ENCODE peak calls at places on chromosomes 4 and X, in ten cellular contexts. P, D, H, U, E, T, L, G, V and J are unnamed samples.

GRCh38 chr4:95651891-95652290 is 103.1 kb upstream of the UNC5C start:
- DNase-seq in P (no peak), D (no peak), H (no peak), U (no peak), E (no peak), T (no peak), L (no peak), G (no peak), V (no peak), J (no peak)

GRCh38 chr4:56656346-56656643 is 24.8 kb downstream of the HOPX start:
- DNase-seq in P (peak), D (no peak), H (peak), U (peak), E (peak), T (no peak), L (peak), G (no peak), V (peak), J (no peak)

GRCh38 chr4:20253272-20253798 is 1.6 kb downstream of the SLIT2 start:
- DNase-seq in P (peak), D (no peak), H (no peak), U (peak), E (peak), T (no peak), L (no peak), G (no peak), V (peak), J (no peak)

GRCh38 chr4:150217192-150217591 is 138.9 kb downstream of the DCLK2 start:
- DNase-seq in P (no peak), D (no peak), H (no peak), U (no peak), E (no peak), T (no peak), L (no peak), G (peak), V (no peak), J (no peak)

GRCh38 chr4:73606465-73606974 is 13.7 kb downstream of the RASSF6 start:
- DNase-seq in P (no peak), D (no peak), H (no peak), U (no peak), E (peak), T (no peak), L (no peak), G (peak), V (no peak), J (no peak)

GRCh38 chrX:133685806-133686205 is 270.5 kb upstream of the GPC4 start:
- DNase-seq in P (no peak), D (no peak), H (no peak), U (peak), E (no peak), T (no peak), L (no peak), G (no peak), V (no peak), J (no peak)

GRCh38 chr4:15794432-15794831 is 16.3 kb downstream of the CD38 start:
- DNase-seq in P (no peak), D (no peak), H (no peak), U (no peak), E (no peak), T (no peak), L (no peak), G (no peak), V (no peak), J (no peak)

GRCh38 chr4:140884431-140885058 is 128.4 kb upstream of the TBC1D9 start:
- DNase-seq in P (no peak), D (peak), H (no peak), U (no peak), E (peak), T (no peak), L (no peak), G (peak), V (peak), J (no peak)

GRCh38 chr4:144696376-144696775 is 50.4 kb downstream of the HHIP start:
- DNase-seq in P (no peak), D (no peak), H (no peak), U (no peak), E (no peak), T (no peak), L (no peak), G (no peak), V (no peak), J (no peak)

GRCh38 chrX:112081781-112082482 is 644 bp downstream of the TRPC5 start:
- DNase-seq in P (no peak), D (no peak), H (no peak), U (no peak), E (no peak), T (no peak), L (no peak), G (no peak), V (no peak), J (no peak)

GRCh38 chr4:6920174-6920573 is 10.5 kb downstream of the TBC1D14 start:
- DNase-seq in P (no peak), D (no peak), H (no peak), U (no peak), E (no peak), T (no peak), L (no peak), G (no peak), V (no peak), J (no peak)

GRCh38 chrX:115047181-115047580 is 29.8 kb upstream of the IL13RA2 start:
- DNase-seq in P (no peak), D (no peak), H (no peak), U (no peak), E (no peak), T (no peak), L (no peak), G (no peak), V (no peak), J (no peak)

GRCh38 chr4:137213372-137214173 is 318.7 kb downstream of the PCDH18 start:
- DNase-seq in P (no peak), D (no peak), H (no peak), U (no peak), E (no peak), T (no peak), L (no peak), G (no peak), V (no peak), J (no peak)

GRCh38 chrX:123648028-123648810 is 84.6 kb downstream of the THOC2 start:
- DNase-seq in P (no peak), D (peak), H (no peak), U (no peak), E (no peak), T (no peak), L (no peak), G (no peak), V (peak), J (no peak)

GRCh38 chrX:45769919-45770582 is 569.4 kb upstream of the DIPK2B start:
- DNase-seq in P (peak), D (peak), H (peak), U (peak), E (peak), T (peak), L (peak), G (no peak), V (peak), J (peak)

GRCh38 chr4:2482693-2483092 is 13.8 kb downstream of the RNF4 start:
- DNase-seq in P (peak), D (no peak), H (peak), U (no peak), E (peak), T (no peak), L (peak), G (peak), V (peak), J (no peak)

GRCh38 chr4:94995684-94996394 is 238.1 kb downstream of the BMPR1B start:
- DNase-seq in P (peak), D (no peak), H (no peak), U (no peak), E (no peak), T (no peak), L (no peak), G (no peak), V (peak), J (no peak)

GRCh38 chr4:2497931-2498330 is 29.0 kb downstream of the RNF4 start:
- DNase-seq in P (no peak), D (no peak), H (no peak), U (no peak), E (peak), T (no peak), L (no peak), G (peak), V (no peak), J (peak)

GRCh38 chr4:112234952-112235609 is 3.5 kb downstream of the AP1AR start:
- DNase-seq in P (no peak), D (peak), H (no peak), U (no peak), E (peak), T (peak), L (no peak), G (peak), V (peak), J (peak)

GRCh38 chr4:1288786-1289185 is 905 bp upstream of the MAEA start:
- DNase-seq in P (no peak), D (no peak), H (no peak), U (no peak), E (no peak), T (no peak), L (no peak), G (no peak), V (no peak), J (no peak)

GRCh38 chr4:120808475-120809141 is 113.9 kb downstream of the PRDM5 start:
- DNase-seq in P (no peak), D (no peak), H (no peak), U (no peak), E (no peak), T (no peak), L (no peak), G (no peak), V (no peak), J (no peak)

GRCh38 chrX:31227250-31227649 is 155.4 kb upstream of the FTHL17 start:
- DNase-seq in P (no peak), D (no peak), H (no peak), U (no peak), E (no peak), T (no peak), L (no peak), G (no peak), V (no peak), J (no peak)

GRCh38 chr4:8157944-8158709 is 486 bp downstream of the ABLIM2 start:
- DNase-seq in P (no peak), D (no peak), H (no peak), U (no peak), E (no peak), T (no peak), L (no peak), G (no peak), V (no peak), J (no peak)

GRCh38 chr4:140152015-140152703 is 1.8 kb downstream of the MAML3 start:
- DNase-seq in P (peak), D (peak), H (peak), U (peak), E (peak), T (no peak), L (peak), G (peak), V (peak), J (peak)

GRCh38 chr4:137703225-137703624 is 170.9 kb upstream of the PCDH18 start:
- DNase-seq in P (no peak), D (no peak), H (no peak), U (no peak), E (no peak), T (no peak), L (no peak), G (no peak), V (no peak), J (no peak)

GRCh38 chr4:37627263-37627662 is 58.9 kb downstream of the RELL1 start:
- DNase-seq in P (no peak), D (no peak), H (no peak), U (no peak), E (no peak), T (no peak), L (no peak), G (no peak), V (no peak), J (no peak)

GRCh38 chr4:175947117-175947722 is 118.4 kb upstream of the WDR17 start:
- DNase-seq in P (no peak), D (no peak), H (no peak), U (no peak), E (no peak), T (no peak), L (no peak), G (peak), V (no peak), J (no peak)

GRCh38 chr4:40490481-40490880 is 139.2 kb downstream of the RBM47 start:
- DNase-seq in P (no peak), D (no peak), H (no peak), U (no peak), E (no peak), T (no peak), L (no peak), G (no peak), V (no peak), J (no peak)

GRCh38 chr4:972651-973424 is 531 bp downstream of the DGKQ start:
- DNase-seq in P (peak), D (peak), H (peak), U (peak), E (peak), T (no peak), L (peak), G (peak), V (no peak), J (no peak)

GRCh38 chr4:145580906-145581305 is 38.3 kb upstream of the MMAA start:
- DNase-seq in P (no peak), D (no peak), H (no peak), U (no peak), E (no peak), T (no peak), L (no peak), G (no peak), V (no peak), J (no peak)

GRCh38 chr4:101862595-101862994 is 72.1 kb downstream of the BANK1 start:
- DNase-seq in P (no peak), D (no peak), H (no peak), U (no peak), E (no peak), T (no peak), L (no peak), G (no peak), V (no peak), J (no peak)

GRCh38 chr4:84498203-84499026 is 677 bp downstream of the NKX6-1 start:
- DNase-seq in P (peak), D (peak), H (no peak), U (no peak), E (no peak), T (no peak), L (peak), G (no peak), V (no peak), J (no peak)

GRCh38 chr4:147749811-147750321 is 18.0 kb downstream of the ARHGAP10 start:
- DNase-seq in P (no peak), D (no peak), H (no peak), U (no peak), E (peak), T (no peak), L (no peak), G (no peak), V (no peak), J (no peak)

GRCh38 chr4:99404595-99405287 is 30.4 kb downstream of the ADH7 start:
- DNase-seq in P (peak), D (peak), H (no peak), U (no peak), E (peak), T (no peak), L (no peak), G (no peak), V (no peak), J (no peak)

GRCh38 chr4:38678078-38678477 is 14.1 kb downstream of the KLF3 start:
- DNase-seq in P (no peak), D (no peak), H (no peak), U (no peak), E (no peak), T (no peak), L (no peak), G (no peak), V (no peak), J (no peak)

GRCh38 chrX:72685810-72686465 is 28.2 kb downstream of the PHKA1 start:
- DNase-seq in P (no peak), D (peak), H (no peak), U (no peak), E (no peak), T (no peak), L (no peak), G (no peak), V (no peak), J (no peak)

GRCh38 chr4:152564336-152564735 is 28.4 kb upstream of the FBXW7 start:
- DNase-seq in P (no peak), D (no peak), H (no peak), U (no peak), E (no peak), T (no peak), L (no peak), G (no peak), V (no peak), J (no peak)

GRCh38 chrX:13780868-13781427 is 35.9 kb downstream of the GPM6B start:
- DNase-seq in P (no peak), D (no peak), H (no peak), U (no peak), E (no peak), T (no peak), L (no peak), G (no peak), V (no peak), J (no peak)

GRCh38 chr4:17788956-17789355 is 7.5 kb upstream of the FAM184B start:
- DNase-seq in P (no peak), D (no peak), H (no peak), U (no peak), E (no peak), T (no peak), L (no peak), G (no peak), V (no peak), J (no peak)

GRCh38 chr4:17781831-17782287 is 438 bp upstream of the FAM184B start:
- DNase-seq in P (no peak), D (no peak), H (no peak), U (no peak), E (no peak), T (no peak), L (no peak), G (no peak), V (no peak), J (no peak)

GRCh38 chr4:17786567-17786966 is 5.1 kb upstream of the FAM184B start:
- DNase-seq in P (no peak), D (no peak), H (no peak), U (no peak), E (no peak), T (no peak), L (no peak), G (peak), V (no peak), J (no peak)

GRCh38 chr4:17787315-17787714 is 5.9 kb upstream of the FAM184B start:
- DNase-seq in P (no peak), D (no peak), H (no peak), U (no peak), E (no peak), T (no peak), L (no peak), G (no peak), V (no peak), J (no peak)

GRCh38 chr4:17785858-17786257 is 4.4 kb upstream of the FAM184B start:
- DNase-seq in P (no peak), D (no peak), H (no peak), U (no peak), E (no peak), T (no peak), L (no peak), G (no peak), V (no peak), J (no peak)
- TF ChIP-seq CTCF in P (no peak), D (no peak), H (no peak), U (no peak), E (peak), T (no peak), L (no peak), G (peak), V (no peak), J (no peak)

GRCh38 chrX:12080265-12080664 is 58.0 kb upstream of the FRMPD4 start:
- DNase-seq in P (no peak), D (peak), H (no peak), U (no peak), E (peak), T (no peak), L (no peak), G (peak), V (peak), J (no peak)
- TF ChIP-seq CTCF in P (peak), D (peak), H (peak), U (peak), E (peak), T (no peak), L (no peak), G (peak), V (peak), J (peak)

GRCh38 chrX:40169193-40170086 is 71.7 kb upstream of the BCOR start:
- DNase-seq in P (peak), D (peak), H (no peak), U (no peak), E (peak), T (no peak), L (peak), G (peak), V (peak), J (peak)
- TF ChIP-seq CTCF in P (no peak), D (peak), H (peak), U (peak), E (peak), T (no peak), L (no peak), G (peak), V (peak), J (peak)

DNA sequence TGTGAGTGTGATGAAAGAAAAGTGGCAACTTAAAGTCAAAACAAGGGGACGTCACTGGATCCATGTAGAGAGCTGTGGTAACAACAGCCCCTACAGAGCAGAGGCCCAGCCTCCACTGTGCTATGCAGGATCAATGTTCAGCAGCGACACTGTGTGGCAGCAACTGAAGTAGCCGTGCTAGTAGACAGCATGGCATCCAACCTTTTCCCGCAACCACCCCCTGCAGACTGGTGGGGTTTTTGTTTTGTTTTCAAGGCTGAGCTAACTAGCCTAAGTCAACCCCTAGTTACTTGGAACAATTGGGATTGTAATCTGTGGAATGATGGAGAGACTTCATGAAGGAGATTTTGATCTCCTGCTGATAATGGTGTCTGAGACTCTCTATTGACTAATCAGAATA is 44.4 kb upstream of the PPARGC1A start:
- DNase-seq in P (no peak), D (no peak), H (no peak), U (no peak), E (no peak), T (no peak), L (no peak), G (no peak), V (no peak), J (no peak)
- TF ChIP-seq CTCF in P (no peak), D (no peak), H (no peak), U (no peak), E (no peak), T (no peak), L (no peak), G (no peak), V (no peak), J (no peak)

GRCh38 chr4:182971702-182972101 is 54.5 kb upstream of the DCTD start:
- DNase-seq in P (no peak), D (no peak), H (no peak), U (no peak), E (no peak), T (no peak), L (no peak), G (no peak), V (no peak), J (no peak)

GRCh38 chr4:182973421-182974340 is 56.5 kb upstream of the DCTD start:
- DNase-seq in P (no peak), D (no peak), H (no peak), U (no peak), E (no peak), T (no peak), L (no peak), G (no peak), V (no peak), J (no peak)

GRCh38 chr4:182968917-182969650 is 51.9 kb upstream of the DCTD start:
- DNase-seq in P (no peak), D (no peak), H (no peak), U (no peak), E (no peak), T (no peak), L (no peak), G (no peak), V (no peak), J (no peak)

GRCh38 chr4:182967403-182967802 is 50.2 kb upstream of the DCTD start:
- DNase-seq in P (no peak), D (no peak), H (no peak), U (no peak), E (no peak), T (no peak), L (no peak), G (no peak), V (no peak), J (no peak)

DNA sequence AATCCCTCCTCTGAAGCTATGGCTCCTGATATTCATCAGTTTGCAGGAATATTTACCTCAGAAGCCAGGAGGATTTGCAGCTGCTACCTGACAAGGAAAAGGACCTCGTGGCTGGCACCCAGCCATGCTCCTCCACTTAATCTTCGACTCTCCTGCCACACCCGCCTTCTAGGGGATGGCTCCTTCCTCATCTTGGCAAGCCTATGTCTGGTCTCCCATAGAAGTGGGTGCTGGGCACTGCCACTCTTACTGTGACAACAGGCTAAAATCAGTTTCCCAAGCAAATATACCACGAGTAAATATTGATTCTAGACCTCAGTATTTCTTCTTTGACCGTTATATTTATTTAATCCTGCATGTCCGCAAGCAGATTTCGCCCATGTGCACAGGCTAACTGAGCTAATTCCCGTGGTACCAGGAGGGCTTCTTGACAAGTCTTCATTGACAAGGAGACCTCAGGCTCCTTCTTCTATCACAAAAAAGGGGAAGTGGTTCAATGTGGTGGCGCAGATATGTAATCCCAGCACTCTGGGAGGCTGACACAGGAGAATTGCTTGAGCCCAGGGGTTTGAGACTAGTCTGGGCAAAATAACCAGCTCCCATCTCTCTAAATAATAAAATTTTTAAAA is 52.6 kb upstream of the DCTD start:
- DNase-seq in P (no peak), D (peak), H (no peak), U (no peak), E (no peak), T (no peak), L (no peak), G (no peak), V (no peak), J (no peak)
- TF ChIP-seq CTCF in P (no peak), D (no peak), H (no peak), U (no peak), E (no peak), T (no peak), L (no peak), G (no peak), V (no peak), J (no peak)

GRCh38 chr4:75708218-75708691 is 16.1 kb upstream of the USO1 start:
- DNase-seq in P (no peak), D (no peak), H (no peak), U (no peak), E (peak), T (no peak), L (no peak), G (no peak), V (no peak), J (no peak)
- TF ChIP-seq CTCF in P (peak), D (no peak), H (peak), U (peak), E (peak), T (no peak), L (no peak), G (peak), V (no peak), J (peak)